ENCODE peak calls at places on chromosomes 6 and 20, in five cellular contexts. I, U, K, O and Q are unnamed samples.

GRCh38 chr6:2940010-2940850 is 31.1 kb downstream of the SERPINB6 start:
- DNase-seq in I (peak), K (peak), O (peak), U (no peak), Q (no peak)

GRCh38 chr20:10788055-10788454 is 114.3 kb upstream of the JAG1 start:
- DNase-seq in U (no peak), I (no peak), K (no peak), O (no peak), Q (no peak)

GRCh38 chr6:54981647-54982046 is 135.1 kb downstream of the FAM83B start:
- DNase-seq in I (no peak), O (no peak), U (no peak), K (no peak), Q (no peak)

GRCh38 chr6:52535711-52536423 is 41.0 kb downstream of the TRAM2 start:
- DNase-seq in I (no peak), U (no peak), O (no peak), K (no peak), Q (peak)

GRCh38 chr20:39893013-39893685 is 795.9 kb downstream of the MAFB start:
- DNase-seq in K (no peak), I (no peak), U (no peak), O (no peak), Q (peak)

GRCh38 chr6:158607411-158608170 is 37.0 kb downstream of the DYNLT1 start:
- DNase-seq in U (no peak), I (no peak), K (no peak), O (no peak), Q (no peak)

GRCh38 chr6:144006731-144007454 is 1.2 kb downstream of the PLAGL1 start:
- DNase-seq in O (no peak), K (no peak), U (peak), I (no peak), Q (peak)

GRCh38 chr20:62010551-62011402 is 54.9 kb downstream of the TAF4 start:
- DNase-seq in O (peak), U (peak), K (peak), I (peak), Q (peak)

GRCh38 chr6:8707956-8708772 is 272.8 kb upstream of the SLC35B3 start:
- DNase-seq in I (peak), K (peak), O (no peak), U (no peak), Q (peak)

GRCh38 chr20:6055161-6055783 is 1.4 kb upstream of the LRRN4 start:
- DNase-seq in O (no peak), U (peak), I (no peak), K (no peak), Q (no peak)

GRCh38 chr6:105781248-105781647 is 304.9 kb upstream of the PRDM1 start:
- DNase-seq in U (no peak), I (no peak), O (no peak), K (no peak), Q (no peak)

GRCh38 chr6:154887051-154887450 is 108.1 kb upstream of the TIAM2 start:
- DNase-seq in U (no peak), O (no peak), I (no peak), K (no peak), Q (no peak)

GRCh38 chr6:111154981-111155380 is 67.7 kb downstream of the SLC16A10 start:
- DNase-seq in I (no peak), K (no peak), O (no peak), U (no peak), Q (no peak)
- TF ChIP-seq CREB1 in I (no peak), K (no peak), O (no peak), U (no peak), Q (no peak)

GRCh38 chr6:13872681-13873080 is 52.1 kb upstream of the RNF182 start:
- DNase-seq in O (no peak), U (no peak), K (no peak), I (no peak), Q (no peak)

GRCh38 chr6:13877116-13877515 is 47.6 kb upstream of the RNF182 start:
- DNase-seq in K (no peak), O (no peak), I (no peak), U (no peak), Q (no peak)

GRCh38 chr6:13873288-13874190 is 51.2 kb upstream of the RNF182 start:
- DNase-seq in K (peak), I (peak), U (peak), O (peak), Q (peak)

GRCh38 chr6:13870185-13870584 is 54.6 kb upstream of the RNF182 start:
- DNase-seq in U (no peak), I (no peak), O (no peak), K (no peak), Q (no peak)

GRCh38 chr6:13874191-13874549 is 50.6 kb upstream of the RNF182 start:
- DNase-seq in K (no peak), I (no peak), O (no peak), U (no peak), Q (no peak)
- H3K4me3 ChIP-seq in K (peak), I (peak), O (peak), U (peak), Q (peak)

GRCh38 chr6:128370072-128370471 is 150.3 kb downstream of the PTPRK start:
- DNase-seq in U (no peak), O (no peak), I (peak), K (no peak), Q (no peak)
- TF ChIP-seq CREB1 in U (no peak), O (no peak), I (no peak), K (no peak), Q (no peak)

GRCh38 chr6:137171053-137171374 is 2.4 kb downstream of the IL22RA2 start:
- DNase-seq in I (no peak), O (no peak), U (no peak), K (no peak), Q (no peak)

GRCh38 chr6:137172734-137173431 is 561 bp downstream of the IL22RA2 start:
- DNase-seq in U (no peak), O (no peak), I (no peak), K (no peak), Q (no peak)

GRCh38 chr6:137173501-137173900 is at the start of gene IL22RA2:
- DNase-seq in I (no peak), K (no peak), U (no peak), O (no peak), Q (no peak)

GRCh38 chr6:137170266-137171052 is 3.0 kb downstream of the IL22RA2 start:
- DNase-seq in U (no peak), O (no peak), I (no peak), K (no peak), Q (no peak)

GRCh38 chr6:137171824-137172733 is 1.4 kb downstream of the IL22RA2 start:
- DNase-seq in I (no peak), O (peak), U (no peak), K (no peak), Q (peak)
- H3K4me3 ChIP-seq in I (no peak), O (peak), U (no peak), K (peak), Q (no peak)

DNA sequence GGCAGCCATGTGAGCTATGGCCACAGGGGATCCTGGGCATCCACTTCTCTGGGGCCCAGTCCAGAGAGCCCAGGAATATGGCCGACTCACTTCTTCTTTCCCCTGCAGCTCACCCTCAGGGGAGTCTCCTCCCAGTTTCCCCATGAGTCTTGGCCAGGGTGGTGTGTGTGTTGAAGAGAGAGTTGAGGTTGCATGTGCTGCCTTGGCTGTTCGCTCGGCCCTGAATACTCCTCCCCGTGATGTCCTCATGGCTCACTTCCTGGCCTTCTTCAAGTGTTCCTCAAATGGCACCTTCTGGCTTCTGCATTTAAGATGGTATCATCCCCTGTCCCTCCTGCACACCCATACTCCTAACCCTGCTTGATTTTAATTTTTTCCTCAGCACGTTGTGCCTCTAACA is 3.2 kb upstream of the TREML1 start:
- DNase-seq in O (no peak), K (peak), I (no peak), U (no peak), Q (no peak)
- TF ChIP-seq CREB1 in O (no peak), K (no peak), I (no peak), U (no peak), Q (no peak)

GRCh38 chr6:110415297-110415916 is at the start of gene DDO:
- DNase-seq in K (no peak), O (no peak), U (peak), I (peak), Q (no peak)
- H3K4me3 ChIP-seq in K (no peak), O (no peak), U (no peak), I (peak), Q (no peak)

DNA sequence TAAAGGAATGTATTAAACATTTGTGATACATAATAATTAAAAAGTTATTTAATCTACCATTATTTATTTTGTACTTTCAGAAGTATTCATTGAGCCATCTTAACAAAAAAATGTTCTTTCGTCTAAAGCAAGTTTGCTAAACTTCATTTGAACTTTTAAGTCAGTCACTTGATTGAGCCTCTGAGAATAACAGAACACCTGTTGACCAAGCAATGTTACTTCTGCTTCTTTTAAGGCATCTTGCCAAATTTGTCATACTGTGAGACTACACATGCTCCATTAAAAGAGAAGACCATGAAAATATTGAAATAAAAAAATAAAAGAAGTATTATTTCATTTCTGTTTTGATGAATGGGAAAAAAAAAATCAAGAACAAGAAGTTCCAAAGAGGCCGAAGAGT is 141.8 kb upstream of the BMP5 start:
- DNase-seq in I (no peak), K (no peak), O (no peak), U (no peak), Q (no peak)
- TF ChIP-seq CREB1 in I (no peak), K (no peak), O (no peak), U (no peak), Q (no peak)